ENCODE peak calls at places on chromosomes 2 and 18, in six cellular contexts. P is cardiac muscle cell, M is brain microvascular endothelial cell, X is A549, T is left lung, F is fibroblast of lung. J is an unnamed sample.

GRCh38 chr2:209331291-209331844 is 92.5 kb upstream of the MAP2 start:
- DNase-seq in P (peak), M (peak), X (peak), T (no peak), F (peak), J (no peak)

GRCh38 chr2:100234141-100234540 is 88.2 kb downstream of the LONRF2 start:
- DNase-seq in P (no peak), M (no peak), X (no peak), T (no peak), F (no peak), J (no peak)

GRCh38 chr2:232235206-232235605 is 143.3 kb upstream of the ALPP start:
- DNase-seq in P (no peak), M (no peak), X (no peak), T (no peak), F (no peak), J (no peak)

GRCh38 chr2:235024191-235024611 is 72.4 kb downstream of the SH3BP4 start:
- DNase-seq in P (no peak), M (no peak), X (no peak), T (no peak), F (no peak), J (peak)

GRCh38 chr2:240918258-240919091 is 12.3 kb downstream of the CROCC2 start:
- DNase-seq in P (no peak), M (no peak), X (no peak), T (peak), F (no peak), J (peak)

GRCh38 chr2:192029089-192029488 is 165.6 kb downstream of the TMEFF2 start:
- DNase-seq in P (no peak), M (peak), X (peak), T (no peak), F (peak), J (no peak)

GRCh38 chr2:145652992-145653545 is 1133.2 kb upstream of the ZEB2 start:
- DNase-seq in P (no peak), M (peak), X (no peak), T (no peak), F (peak), J (no peak)

GRCh38 chr2:45938649-45939511 is 287.4 kb downstream of the PRKCE start:
- DNase-seq in P (no peak), M (peak), X (peak), T (peak), F (peak), J (peak)

GRCh38 chr2:172428841-172429173 is 1.4 kb downstream of the ITGA6 start:
- DNase-seq in P (peak), M (no peak), X (no peak), T (no peak), F (no peak), J (no peak)

GRCh38 chr2:234608946-234609345 is 112.1 kb upstream of the ARL4C start:
- DNase-seq in P (no peak), M (no peak), X (no peak), T (no peak), F (no peak), J (no peak)

GRCh38 chr2:30481323-30481800 is 34.3 kb downstream of the LCLAT1 start:
- DNase-seq in P (no peak), M (no peak), X (no peak), T (peak), F (no peak), J (no peak)

GRCh38 chr2:62785810-62786593 is 80.5 kb downstream of the EHBP1 start:
- DNase-seq in P (no peak), M (peak), X (peak), T (no peak), F (peak), J (no peak)

GRCh38 chr2:19198376-19198775 is 160.0 kb downstream of the OSR1 start:
- DNase-seq in P (no peak), M (no peak), X (no peak), T (no peak), F (peak), J (no peak)

GRCh38 chr2:106232633-106233032 is 38.5 kb upstream of the UXS1 start:
- DNase-seq in P (no peak), M (no peak), X (no peak), T (no peak), F (no peak), J (no peak)

GRCh38 chr2:132980304-132980703 is 310.3 kb upstream of the LYPD1 start:
- DNase-seq in P (no peak), M (no peak), X (no peak), T (no peak), F (no peak), J (no peak)

GRCh38 chr2:42843131-42843530 is 50.7 kb upstream of the HAAO start:
- DNase-seq in P (no peak), M (no peak), X (no peak), T (no peak), F (no peak), J (peak)

GRCh38 chr2:105631011-105631410 is 113.7 kb upstream of the NCK2 start:
- DNase-seq in P (no peak), M (no peak), X (no peak), T (no peak), F (no peak), J (no peak)

GRCh38 chr2:100767224-100767653 is 52.7 kb upstream of the NPAS2 start:
- DNase-seq in P (no peak), M (no peak), X (peak), T (no peak), F (peak), J (no peak)

GRCh38 chr18:48292229-48292628 is 117.0 kb downstream of the ZBTB7C start:
- DNase-seq in P (no peak), M (no peak), X (no peak), T (no peak), F (no peak), J (no peak)

GRCh38 chr2:168884990-168885389 is 5.2 kb downstream of the SPC25 start:
- DNase-seq in P (no peak), M (no peak), X (no peak), T (no peak), F (no peak), J (no peak)

GRCh38 chr2:143397886-143398614 is 268.8 kb downstream of the ARHGAP15 start:
- DNase-seq in P (no peak), M (no peak), X (no peak), T (no peak), F (peak), J (no peak)

GRCh38 chr18:8744656-8745055 is 39.3 kb downstream of the MTCL1 start:
- DNase-seq in P (no peak), M (no peak), X (no peak), T (no peak), F (no peak), J (no peak)

DNA sequence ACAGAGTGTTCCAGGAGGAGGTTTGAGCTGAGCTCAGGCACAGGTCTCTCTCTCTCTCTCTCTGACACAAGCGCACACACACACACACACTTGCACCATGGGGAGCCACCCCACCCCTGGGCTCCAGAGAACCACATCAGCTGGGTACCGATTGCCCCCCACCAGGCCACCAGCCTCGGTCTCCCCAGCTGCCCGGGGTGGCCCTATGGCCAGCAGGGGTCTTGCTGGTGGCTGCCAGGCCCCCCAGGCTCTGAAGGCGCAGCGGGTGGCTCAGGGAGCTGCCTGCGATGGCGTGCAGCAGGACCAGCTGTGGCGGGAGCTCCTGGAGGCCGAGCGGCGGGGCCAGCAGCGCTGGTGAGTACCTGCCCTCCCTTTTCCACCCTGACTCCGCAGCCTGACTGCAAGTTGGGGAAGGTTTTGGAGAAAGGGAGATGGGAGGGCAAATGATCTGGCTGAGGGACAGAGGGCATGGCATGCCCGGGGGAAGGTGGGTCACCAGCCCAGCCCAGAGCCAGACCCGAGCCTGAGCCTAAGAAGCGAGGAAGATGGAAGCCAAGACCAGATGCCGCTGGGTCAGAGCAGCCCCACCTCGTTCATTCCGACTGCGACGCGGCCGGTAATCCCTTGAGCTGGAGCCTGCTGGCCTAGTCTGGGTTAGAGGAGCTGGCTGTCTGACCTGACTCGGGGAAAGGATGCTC is 21.9 kb upstream of the SLC66A3 start:
- DNase-seq in P (no peak), M (no peak), X (no peak), T (no peak), F (no peak), J (no peak)
- H3K27ac ChIP-seq in P (no peak), M (no peak), X (peak), T (no peak), F (peak), J (peak)

DNA sequence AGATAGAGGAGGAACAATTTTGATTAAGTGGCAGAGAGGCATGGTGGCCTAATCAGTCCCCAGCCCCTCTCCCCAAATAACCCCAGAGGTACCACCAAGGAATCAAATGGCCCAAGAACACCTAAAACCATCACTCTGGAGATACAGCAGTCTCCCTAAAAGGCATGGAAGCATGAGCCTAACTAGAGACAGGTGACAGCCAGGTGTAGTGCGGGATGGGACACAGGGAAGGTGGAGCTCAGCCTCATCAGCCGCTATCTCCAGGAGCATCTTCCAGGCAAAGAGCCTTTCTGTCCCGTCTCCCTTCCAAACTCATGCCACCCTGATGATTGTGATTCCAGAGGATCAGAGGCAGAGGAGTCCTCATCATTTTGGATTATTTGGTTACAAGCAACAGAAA is 144.7 kb downstream of the COPS8 start:
- DNase-seq in P (no peak), M (no peak), X (no peak), T (no peak), F (no peak), J (no peak)
- H3K27ac ChIP-seq in P (no peak), M (no peak), X (peak), T (no peak), F (no peak), J (no peak)

GRCh38 chr2:202115385-202116060 is 42.5 kb downstream of the KIAA2012 start:
- DNase-seq in P (no peak), M (no peak), X (peak), T (no peak), F (peak), J (no peak)
- H3K27ac ChIP-seq in P (no peak), M (peak), X (peak), T (no peak), F (peak), J (peak)

GRCh38 chr2:236938126-236938525 is 147.6 kb upstream of the COPS8 start:
- DNase-seq in P (no peak), M (no peak), X (no peak), T (no peak), F (no peak), J (no peak)
- H3K27ac ChIP-seq in P (no peak), M (no peak), X (no peak), T (no peak), F (no peak), J (no peak)

GRCh38 chr18:61335737-61336555 is 2.7 kb downstream of the CDH20 start:
- DNase-seq in P (no peak), M (no peak), X (no peak), T (no peak), F (no peak), J (no peak)

GRCh38 chr18:61336766-61337165 is 3.5 kb downstream of the CDH20 start:
- DNase-seq in P (no peak), M (no peak), X (no peak), T (no peak), F (no peak), J (no peak)

GRCh38 chr18:61334491-61334850 is 1.2 kb downstream of the CDH20 start:
- DNase-seq in P (no peak), M (no peak), X (no peak), T (no peak), F (peak), J (no peak)

GRCh38 chr18:61333746-61334490 is 688 bp downstream of the CDH20 start:
- DNase-seq in P (peak), M (no peak), X (no peak), T (no peak), F (peak), J (no peak)

DNA sequence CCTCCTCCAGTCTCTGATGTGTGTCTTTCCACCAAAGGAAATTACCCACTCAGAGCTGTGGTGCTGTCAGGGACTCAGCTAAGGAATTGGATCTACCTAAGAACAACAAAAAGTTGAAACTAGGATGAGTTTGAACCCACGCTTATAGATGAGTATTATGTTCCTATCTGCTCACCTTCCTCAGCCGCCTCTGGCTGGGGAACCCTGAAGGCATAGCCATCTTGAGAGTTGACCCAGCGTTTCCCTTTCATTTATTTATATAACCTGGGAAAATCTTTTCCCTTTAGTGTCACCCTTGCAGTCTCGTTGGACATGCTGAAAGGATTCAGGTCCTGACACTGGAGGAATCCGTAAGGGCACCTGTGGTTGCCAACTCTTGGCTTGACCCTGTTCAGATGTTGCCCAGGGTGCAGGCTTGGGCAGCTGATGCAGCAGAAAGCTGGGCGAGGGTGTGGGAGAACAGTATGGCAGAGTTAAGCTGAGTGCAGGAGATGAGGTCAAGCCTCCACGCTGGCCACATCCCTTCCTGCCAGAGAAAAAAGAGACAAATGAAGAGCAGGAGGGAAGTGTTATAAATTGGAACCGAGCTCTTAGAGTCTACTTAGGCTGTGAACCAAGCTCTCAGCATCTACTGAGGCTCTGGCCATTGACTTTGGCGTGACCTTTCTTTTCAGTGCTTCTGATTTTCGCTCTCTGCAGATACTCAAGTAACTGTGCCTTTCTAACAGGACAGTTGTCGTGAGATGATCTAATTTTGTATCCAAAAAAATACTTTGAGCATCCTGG is 1.9 kb downstream of the CDH20 start:
- DNase-seq in P (no peak), M (no peak), X (no peak), T (no peak), F (no peak), J (no peak)
- H3K27ac ChIP-seq in P (no peak), M (no peak), X (no peak), T (no peak), F (no peak), J (no peak)

J was measured in upper lobe of right lung.